ENCODE peak calls at places on chromosome 21, in ten cellular contexts. One of them, this sample, is unnamed.

GRCh38 chr21:39182484-39183271 is 573 bp downstream of the PSMG1 start:
- DNase-seq in erythroblast: peak
- DNase-seq in GM23248: peak
- DNase-seq in T-helper 22 cell: no peak
- DNase-seq in activated CD4-positive, alpha-beta memory T cell treated with anti-CD3 and anti-CD28 coated beads, Interleukin-2, amount 10 ng/mL, durations not matched to agents 7 days and 5 days: no peak
- DNase-seq in choroid plexus epithelial cell: peak
- DNase-seq in pancreas: no peak
- DNase-seq in HFFc6: peak
- DNase-seq in HEK293T: no peak
- DNase-seq in lower leg skin: no peak
- DNase-seq in this sample: peak

GRCh38 chr21:16569679-16570078 is 839.9 kb downstream of the USP25 start:
- DNase-seq in erythroblast: peak
- DNase-seq in GM23248: peak
- DNase-seq in T-helper 22 cell: no peak
- DNase-seq in activated CD4-positive, alpha-beta memory T cell treated with anti-CD3 and anti-CD28 coated beads, Interleukin-2, amount 10 ng/mL, durations not matched to agents 7 days and 5 days: no peak
- DNase-seq in choroid plexus epithelial cell: peak
- DNase-seq in pancreas: no peak
- DNase-seq in HFFc6: peak
- DNase-seq in HEK293T: no peak
- DNase-seq in lower leg skin: no peak
- DNase-seq in this sample: no peak

GRCh38 chr21:22319435-22319834 is 1321.2 kb downstream of the NCAM2 start:
- DNase-seq in erythroblast: no peak
- DNase-seq in GM23248: no peak
- DNase-seq in T-helper 22 cell: no peak
- DNase-seq in activated CD4-positive, alpha-beta memory T cell treated with anti-CD3 and anti-CD28 coated beads, Interleukin-2, amount 10 ng/mL, durations not matched to agents 7 days and 5 days: no peak
- DNase-seq in choroid plexus epithelial cell: no peak
- DNase-seq in pancreas: no peak
- DNase-seq in HFFc6: no peak
- DNase-seq in HEK293T: no peak
- DNase-seq in lower leg skin: no peak
- DNase-seq in this sample: no peak

GRCh38 chr21:17726047-17726446 is 93.1 kb downstream of the C21orf91 start:
- DNase-seq in erythroblast: no peak
- DNase-seq in GM23248: peak
- DNase-seq in T-helper 22 cell: no peak
- DNase-seq in activated CD4-positive, alpha-beta memory T cell treated with anti-CD3 and anti-CD28 coated beads, Interleukin-2, amount 10 ng/mL, durations not matched to agents 7 days and 5 days: no peak
- DNase-seq in choroid plexus epithelial cell: peak
- DNase-seq in pancreas: no peak
- DNase-seq in HFFc6: peak
- DNase-seq in HEK293T: peak
- DNase-seq in lower leg skin: no peak
- DNase-seq in this sample: no peak

GRCh38 chr21:42853621-42854020 is 25.7 kb downstream of the WDR4 start:
- DNase-seq in erythroblast: no peak
- DNase-seq in GM23248: no peak
- DNase-seq in T-helper 22 cell: no peak
- DNase-seq in activated CD4-positive, alpha-beta memory T cell treated with anti-CD3 and anti-CD28 coated beads, Interleukin-2, amount 10 ng/mL, durations not matched to agents 7 days and 5 days: no peak
- DNase-seq in choroid plexus epithelial cell: no peak
- DNase-seq in pancreas: no peak
- DNase-seq in HFFc6: no peak
- DNase-seq in HEK293T: no peak
- DNase-seq in lower leg skin: no peak
- DNase-seq in this sample: no peak

GRCh38 chr21:24223625-24224024 is 1383.7 kb downstream of the MRPL39 start:
- DNase-seq in erythroblast: no peak
- DNase-seq in GM23248: no peak
- DNase-seq in T-helper 22 cell: no peak
- DNase-seq in activated CD4-positive, alpha-beta memory T cell treated with anti-CD3 and anti-CD28 coated beads, Interleukin-2, amount 10 ng/mL, durations not matched to agents 7 days and 5 days: no peak
- DNase-seq in choroid plexus epithelial cell: no peak
- DNase-seq in pancreas: no peak
- DNase-seq in HFFc6: no peak
- DNase-seq in HEK293T: no peak
- DNase-seq in lower leg skin: no peak
- DNase-seq in this sample: no peak

GRCh38 chr21:45875881-45876280 is 105.7 kb upstream of the COL6A1 start:
- DNase-seq in erythroblast: no peak
- DNase-seq in GM23248: no peak
- DNase-seq in T-helper 22 cell: no peak
- DNase-seq in activated CD4-positive, alpha-beta memory T cell treated with anti-CD3 and anti-CD28 coated beads, Interleukin-2, amount 10 ng/mL, durations not matched to agents 7 days and 5 days: no peak
- DNase-seq in choroid plexus epithelial cell: no peak
- DNase-seq in pancreas: no peak
- DNase-seq in HFFc6: no peak
- DNase-seq in HEK293T: no peak
- DNase-seq in lower leg skin: no peak
- DNase-seq in this sample: no peak

GRCh38 chr21:14875704-14876364 is 189.0 kb downstream of the NRIP1 start:
- DNase-seq in erythroblast: no peak
- DNase-seq in GM23248: no peak
- DNase-seq in T-helper 22 cell: no peak
- DNase-seq in activated CD4-positive, alpha-beta memory T cell treated with anti-CD3 and anti-CD28 coated beads, Interleukin-2, amount 10 ng/mL, durations not matched to agents 7 days and 5 days: no peak
- DNase-seq in choroid plexus epithelial cell: peak
- DNase-seq in pancreas: no peak
- DNase-seq in HFFc6: no peak
- DNase-seq in HEK293T: no peak
- DNase-seq in lower leg skin: no peak
- DNase-seq in this sample: no peak

GRCh38 chr21:26140185-26140584 is 30.4 kb downstream of the APP start:
- DNase-seq in erythroblast: peak
- DNase-seq in GM23248: peak
- DNase-seq in T-helper 22 cell: no peak
- DNase-seq in activated CD4-positive, alpha-beta memory T cell treated with anti-CD3 and anti-CD28 coated beads, Interleukin-2, amount 10 ng/mL, durations not matched to agents 7 days and 5 days: no peak
- DNase-seq in choroid plexus epithelial cell: peak
- DNase-seq in pancreas: no peak
- DNase-seq in HFFc6: peak
- DNase-seq in HEK293T: peak
- DNase-seq in lower leg skin: no peak
- DNase-seq in this sample: peak

This sample was measured in endothelial cell of umbilical vein.